ENCODE peak calls at places on chromosomes 2 and 18, in four cellular contexts. One of them, this sample, is unnamed.

GRCh38 chr2:130251865-130252620 is 53.8 kb upstream of the TUBA3E start:
- DNase-seq in NCI-H1092: no peak
- DNase-seq in Peyer's patch: no peak
- DNase-seq in progenitor cell of endocrine pancreas: no peak
- DNase-seq in this sample: no peak

GRCh38 chr2:46781468-46782189 is 134.0 kb downstream of the MCFD2 start:
- DNase-seq in Peyer's patch: no peak
- DNase-seq in progenitor cell of endocrine pancreas: no peak
- DNase-seq in NCI-H1092: no peak
- DNase-seq in this sample: no peak

GRCh38 chr2:460861-461260 is 173.0 kb upstream of the ALKAL2 start:
- DNase-seq in NCI-H1092: no peak
- DNase-seq in Peyer's patch: no peak
- DNase-seq in progenitor cell of endocrine pancreas: no peak
- DNase-seq in this sample: no peak

GRCh38 chr2:54570925-54571694 is 115.0 kb downstream of the SPTBN1 start:
- DNase-seq in progenitor cell of endocrine pancreas: no peak
- DNase-seq in NCI-H1092: no peak
- DNase-seq in Peyer's patch: no peak
- DNase-seq in this sample: no peak

GRCh38 chr18:50038448-50038847 is 156.5 kb downstream of the MYO5B start:
- DNase-seq in progenitor cell of endocrine pancreas: no peak
- DNase-seq in NCI-H1092: no peak
- DNase-seq in Peyer's patch: no peak
- DNase-seq in this sample: no peak

GRCh38 chr18:58784601-58785137 is 80.0 kb upstream of the ZNF532 start:
- DNase-seq in NCI-H1092: no peak
- DNase-seq in Peyer's patch: no peak
- DNase-seq in progenitor cell of endocrine pancreas: no peak
- DNase-seq in this sample: no peak

GRCh38 chr2:125418483-125418882 is 1237.5 kb upstream of the GYPC start:
- DNase-seq in Peyer's patch: no peak
- DNase-seq in progenitor cell of endocrine pancreas: no peak
- DNase-seq in NCI-H1092: no peak
- DNase-seq in this sample: no peak

GRCh38 chr2:225534697-225535096 is 135.2 kb downstream of the NYAP2 start:
- DNase-seq in progenitor cell of endocrine pancreas: no peak
- DNase-seq in Peyer's patch: no peak
- DNase-seq in NCI-H1092: no peak
- DNase-seq in this sample: no peak

GRCh38 chr2:17752892-17753802 is 463 bp downstream of the SMC6 start:
- DNase-seq in Peyer's patch: peak
- DNase-seq in progenitor cell of endocrine pancreas: peak
- DNase-seq in NCI-H1092: no peak
- DNase-seq in this sample: no peak

GRCh38 chr2:73107211-73107926 is 5.4 kb downstream of the RAB11FIP5 start:
- DNase-seq in progenitor cell of endocrine pancreas: no peak
- DNase-seq in NCI-H1092: no peak
- DNase-seq in Peyer's patch: no peak
- DNase-seq in this sample: no peak

GRCh38 chr2:226031962-226032441 is 632.5 kb downstream of the NYAP2 start:
- DNase-seq in progenitor cell of endocrine pancreas: no peak
- DNase-seq in Peyer's patch: no peak
- DNase-seq in NCI-H1092: no peak
- DNase-seq in this sample: no peak

GRCh38 chr2:97693476-97693875 is 19.9 kb upstream of the ZAP70 start:
- DNase-seq in NCI-H1092: no peak
- DNase-seq in Peyer's patch: no peak
- DNase-seq in progenitor cell of endocrine pancreas: no peak
- DNase-seq in this sample: no peak

GRCh38 chr18:8974696-8975095 is 127.8 kb upstream of the NDUFV2 start:
- DNase-seq in Peyer's patch: no peak
- DNase-seq in NCI-H1092: no peak
- DNase-seq in progenitor cell of endocrine pancreas: no peak
- DNase-seq in this sample: no peak

GRCh38 chr2:16478817-16479216 is 186.8 kb downstream of the CYRIA start:
- DNase-seq in NCI-H1092: no peak
- DNase-seq in progenitor cell of endocrine pancreas: no peak
- DNase-seq in Peyer's patch: no peak
- DNase-seq in this sample: no peak

GRCh38 chr2:234957533-234958135 is 5.8 kb downstream of the SH3BP4 start:
- DNase-seq in progenitor cell of endocrine pancreas: no peak
- DNase-seq in NCI-H1092: no peak
- DNase-seq in Peyer's patch: no peak
- DNase-seq in this sample: no peak

GRCh38 chr2:65357095-65357958 is 75.1 kb downstream of the SPRED2 start:
- DNase-seq in Peyer's patch: no peak
- DNase-seq in progenitor cell of endocrine pancreas: no peak
- DNase-seq in NCI-H1092: no peak
- DNase-seq in this sample: no peak

GRCh38 chr2:146370821-146371220 is 1474.0 kb upstream of the ACVR2A start:
- DNase-seq in progenitor cell of endocrine pancreas: no peak
- DNase-seq in NCI-H1092: no peak
- DNase-seq in Peyer's patch: no peak
- DNase-seq in this sample: no peak

GRCh38 chr2:3430211-3430610 is 50.7 kb downstream of the TRAPPC12 start:
- DNase-seq in Peyer's patch: no peak
- DNase-seq in progenitor cell of endocrine pancreas: no peak
- DNase-seq in NCI-H1092: no peak
- DNase-seq in this sample: no peak

GRCh38 chr2:236298924-236299475 is 34.8 kb upstream of the ASB18 start:
- DNase-seq in NCI-H1092: no peak
- DNase-seq in Peyer's patch: no peak
- DNase-seq in progenitor cell of endocrine pancreas: no peak
- DNase-seq in this sample: peak

GRCh38 chr2:157587576-157587975 is 41.1 kb downstream of the ACVR1C start:
- DNase-seq in NCI-H1092: peak
- DNase-seq in progenitor cell of endocrine pancreas: no peak
- DNase-seq in Peyer's patch: no peak
- DNase-seq in this sample: no peak

GRCh38 chr2:71667256-71668182 is 214.2 kb downstream of the DYSF start:
- DNase-seq in NCI-H1092: no peak
- DNase-seq in Peyer's patch: peak
- DNase-seq in progenitor cell of endocrine pancreas: no peak
- DNase-seq in this sample: no peak

GRCh38 chr18:58249677-58250076 is 205.7 kb downstream of the NEDD4L start:
- DNase-seq in Peyer's patch: no peak
- DNase-seq in NCI-H1092: no peak
- DNase-seq in progenitor cell of endocrine pancreas: no peak
- DNase-seq in this sample: no peak

GRCh38 chr2:180728928-180729559 is 251.4 kb upstream of the UBE2E3 start:
- DNase-seq in NCI-H1092: no peak
- DNase-seq in progenitor cell of endocrine pancreas: no peak
- DNase-seq in Peyer's patch: no peak
- DNase-seq in this sample: no peak

GRCh38 chr2:210167227-210167626 is 4.0 kb downstream of the KANSL1L start:
- DNase-seq in Peyer's patch: no peak
- DNase-seq in NCI-H1092: no peak
- DNase-seq in progenitor cell of endocrine pancreas: no peak
- DNase-seq in this sample: no peak

GRCh38 chr18:12287131-12287681 is 20.8 kb upstream of the TUBB6 start:
- DNase-seq in Peyer's patch: no peak
- DNase-seq in progenitor cell of endocrine pancreas: no peak
- DNase-seq in NCI-H1092: no peak
- DNase-seq in this sample: no peak

GRCh38 chr2:19140463-19141208 is 217.8 kb downstream of the OSR1 start:
- DNase-seq in NCI-H1092: no peak
- DNase-seq in Peyer's patch: no peak
- DNase-seq in progenitor cell of endocrine pancreas: no peak
- DNase-seq in this sample: peak

GRCh38 chr2:54099370-54099769 is 16.0 kb upstream of the ACYP2 start:
- DNase-seq in NCI-H1092: no peak
- DNase-seq in Peyer's patch: no peak
- DNase-seq in progenitor cell of endocrine pancreas: no peak
- DNase-seq in this sample: no peak

GRCh38 chr18:76859474-76860339 is 37.4 kb downstream of the ZNF236 start:
- DNase-seq in progenitor cell of endocrine pancreas: no peak
- DNase-seq in NCI-H1092: no peak
- DNase-seq in Peyer's patch: no peak
- DNase-seq in this sample: no peak

GRCh38 chr18:3594760-3595241 is 144.8 kb downstream of the TGIF1 start:
- DNase-seq in NCI-H1092: no peak
- DNase-seq in progenitor cell of endocrine pancreas: no peak
- DNase-seq in Peyer's patch: no peak
- DNase-seq in this sample: no peak

GRCh38 chr2:132424526-132425121 is 8.0 kb downstream of the GPR39 start:
- DNase-seq in progenitor cell of endocrine pancreas: no peak
- DNase-seq in NCI-H1092: no peak
- DNase-seq in Peyer's patch: no peak
- DNase-seq in this sample: no peak

GRCh38 chr18:9753863-9754262 is 45.8 kb downstream of the RAB31 start:
- DNase-seq in NCI-H1092: no peak
- DNase-seq in Peyer's patch: no peak
- DNase-seq in progenitor cell of endocrine pancreas: no peak
- DNase-seq in this sample: no peak

GRCh38 chr2:178275600-178275999 is 81.3 kb downstream of the OSBPL6 start:
- DNase-seq in NCI-H1092: no peak
- DNase-seq in Peyer's patch: no peak
- DNase-seq in progenitor cell of endocrine pancreas: no peak
- DNase-seq in this sample: no peak

GRCh38 chr2:88755836-88756235 is 64.4 kb downstream of the RPIA start:
- DNase-seq in Peyer's patch: no peak
- DNase-seq in NCI-H1092: no peak
- DNase-seq in progenitor cell of endocrine pancreas: no peak
- DNase-seq in this sample: no peak

GRCh38 chr2:33492735-33493134 is 16.3 kb downstream of the RASGRP3 start:
- DNase-seq in progenitor cell of endocrine pancreas: no peak
- DNase-seq in Peyer's patch: no peak
- DNase-seq in NCI-H1092: no peak
- DNase-seq in this sample: no peak

This sample was measured in H1.